ENCODE peak calls at places on chromosomes 11 and 22, in eight cellular contexts. W, P, S, I, Y, U, R and O are unnamed samples.

GRCh38 chr22:22593964-22594656 is 35.0 kb upstream of the PRAME start:
- DNase-seq in Y (no peak), P (peak), U (peak), I (no peak), S (no peak), R (peak), W (peak), O (no peak)

GRCh38 chr11:97963528-97964331 is 1057.0 kb upstream of the CNTN5 start:
- DNase-seq in Y (no peak), I (no peak), R (no peak), S (no peak), W (no peak), U (no peak), P (no peak), O (no peak)

GRCh38 chr11:125886997-125887372 is 483 bp upstream of the HYLS1 start:
- DNase-seq in P (no peak), W (no peak), U (peak), R (peak), I (no peak), Y (peak), S (peak), O (peak)

GRCh38 chr22:32720924-32721323 is 80.6 kb upstream of the TIMP3 start:
- DNase-seq in R (no peak), W (no peak), P (no peak), S (no peak), I (no peak), U (no peak), Y (no peak), O (no peak)

GRCh38 chr22:26681395-26681821 is 24.0 kb downstream of the MIAT start:
- DNase-seq in U (no peak), P (no peak), I (no peak), S (no peak), W (no peak), R (no peak), Y (no peak), O (no peak)

GRCh38 chr11:77407613-77408012 is 66.3 kb downstream of the PAK1 start:
- DNase-seq in U (peak), Y (no peak), I (no peak), W (peak), P (no peak), S (no peak), R (peak), O (no peak)

GRCh38 chr11:10920205-10920604 is 62.4 kb upstream of the ZBED5 start:
- DNase-seq in P (no peak), R (no peak), I (no peak), U (no peak), Y (no peak), S (no peak), W (no peak), O (no peak)

GRCh38 chr11:6411594-6412031 is 7.3 kb downstream of the APBB1 start:
- DNase-seq in I (no peak), P (no peak), Y (no peak), R (no peak), U (no peak), W (no peak), S (no peak), O (no peak)

GRCh38 chr22:24466831-24467249 is 28.3 kb upstream of the UPB1 start:
- DNase-seq in W (no peak), P (no peak), U (no peak), S (peak), I (no peak), Y (no peak), R (peak), O (no peak)

GRCh38 chr11:102289510-102290078 is 27.7 kb upstream of the BIRC3 start:
- DNase-seq in I (no peak), P (no peak), R (no peak), S (no peak), U (no peak), Y (no peak), W (no peak), O (no peak)

GRCh38 chr22:22195265-22196017 is 49.1 kb upstream of the VPREB1 start:
- DNase-seq in Y (no peak), S (no peak), W (peak), P (peak), R (peak), I (peak), U (peak), O (no peak)

GRCh38 chr11:14499178-14499559 is 442 bp downstream of the COPB1 start:
- DNase-seq in W (peak), U (peak), R (peak), I (no peak), P (no peak), S (peak), Y (peak), O (peak)

GRCh38 chr11:3201112-3201581 is 17.5 kb downstream of the MRGPRG start:
- DNase-seq in U (no peak), I (no peak), W (no peak), R (no peak), S (no peak), Y (no peak), P (no peak), O (peak)

GRCh38 chr11:61814242-61814957 is 2.4 kb downstream of the FADS1 start:
- DNase-seq in I (no peak), Y (no peak), R (peak), P (no peak), W (no peak), S (no peak), U (peak), O (no peak)

GRCh38 chr22:47164514-47165337 is 402.3 kb downstream of the TBC1D22A start:
- DNase-seq in Y (peak), U (peak), I (no peak), S (peak), P (peak), R (no peak), W (no peak), O (peak)

GRCh38 chr22:30247561-30247960 is 1.0 kb upstream of the LIF start:
- DNase-seq in Y (no peak), S (no peak), U (no peak), I (no peak), W (no peak), P (no peak), R (no peak), O (no peak)

GRCh38 chr11:128733440-128734115 is 39.7 kb downstream of the FLI1 start:
- DNase-seq in I (no peak), Y (no peak), R (no peak), W (no peak), U (peak), S (no peak), P (no peak), O (no peak)

GRCh38 chr11:128738942-128739341 is 45.1 kb downstream of the FLI1 start:
- DNase-seq in I (no peak), Y (no peak), W (no peak), P (no peak), U (no peak), R (no peak), S (no peak), O (no peak)

GRCh38 chr11:128734439-128735224 is 40.8 kb downstream of the FLI1 start:
- DNase-seq in Y (peak), S (no peak), R (no peak), W (peak), U (peak), P (no peak), I (no peak), O (no peak)

GRCh38 chr11:128737704-128738103 is 43.8 kb downstream of the FLI1 start:
- DNase-seq in S (no peak), I (no peak), U (no peak), R (no peak), Y (no peak), W (no peak), P (no peak), O (no peak)

GRCh38 chr11:128735935-128736610 is 42.2 kb downstream of the FLI1 start:
- DNase-seq in P (no peak), S (no peak), I (no peak), U (no peak), W (no peak), Y (no peak), R (no peak), O (no peak)
- TF ChIP-seq EP300 in P (no peak), S (no peak), I (no peak), U (no peak), W (no peak), Y (no peak), R (no peak), O (no peak)

GRCh38 chr22:42868751-42869251 is 11.7 kb upstream of the ARFGAP3 start:
- DNase-seq in W (peak), Y (peak), R (no peak), U (peak), P (no peak), S (no peak), I (no peak), O (no peak)
- TF ChIP-seq POLR2A in W (no peak), Y (no peak), R (no peak), U (no peak), P (no peak), S (no peak), I (no peak), O (no peak)

DNA sequence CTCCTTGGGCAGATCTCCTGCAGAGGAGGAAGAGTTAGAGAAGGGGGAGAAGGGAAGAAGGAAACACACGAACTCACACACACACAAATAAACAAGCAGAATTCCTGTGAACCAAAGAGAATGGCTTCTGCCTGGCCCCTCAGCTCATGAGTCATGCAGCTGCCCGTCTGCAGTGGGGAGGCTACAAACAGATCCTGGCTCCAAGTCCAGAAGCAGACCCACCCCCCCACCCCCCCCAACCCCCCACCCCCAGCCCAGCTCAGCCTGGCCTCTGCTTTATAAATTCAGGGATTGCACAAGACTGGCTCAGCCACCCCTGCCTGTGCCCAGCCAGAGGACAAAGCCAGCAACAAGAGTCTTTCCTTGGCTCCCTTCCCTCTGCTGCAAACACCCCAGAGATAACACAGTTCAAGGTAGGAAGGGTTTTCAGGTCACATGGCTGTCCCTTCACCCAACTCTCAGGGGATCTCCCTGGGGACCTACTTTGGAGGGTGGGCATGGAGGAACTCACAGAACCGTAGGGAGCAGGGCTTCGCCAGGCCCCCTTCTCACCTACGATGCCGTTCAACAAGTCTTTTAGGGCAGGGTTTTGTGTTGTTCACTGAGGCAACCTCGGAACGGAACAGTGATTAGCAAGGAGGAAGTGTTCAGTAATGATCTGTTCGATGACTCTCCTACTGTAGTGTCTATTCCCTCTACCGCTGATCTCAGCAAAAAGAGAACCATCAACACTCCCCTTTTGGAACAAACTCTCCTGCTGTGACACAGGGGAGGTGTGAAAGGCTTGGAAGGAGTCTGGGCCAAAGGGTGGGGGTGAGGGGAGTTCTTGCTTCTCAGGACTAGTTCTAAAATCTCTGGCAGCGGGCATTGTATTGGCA is 35.5 kb downstream of the RPL27A start:
- DNase-seq in P (peak), I (no peak), R (peak), Y (peak), U (peak), S (peak), W (peak), O (no peak)
- H3K27ac ChIP-seq in P (peak), I (peak), R (peak), Y (peak), U (peak), S (no peak), W (peak), O (peak)

GRCh38 chr11:27421819-27422494 is 50.6 kb downstream of the LGR4 start:
- DNase-seq in I (no peak), R (no peak), W (no peak), P (no peak), U (no peak), S (no peak), Y (no peak), O (no peak)
- TF ChIP-seq EP300 in I (no peak), R (no peak), W (no peak), P (no peak), U (no peak), S (no peak), Y (no peak), O (no peak)

GRCh38 chr11:118789501-118790356 is 1.2 kb downstream of the DDX6 start:
- DNase-seq in P (no peak), S (no peak), Y (no peak), U (no peak), I (no peak), R (peak), W (no peak), O (no peak)
- TF ChIP-seq POLR2A in P (no peak), S (no peak), Y (peak), U (peak), I (no peak), R (no peak), W (no peak), O (no peak)

DNA sequence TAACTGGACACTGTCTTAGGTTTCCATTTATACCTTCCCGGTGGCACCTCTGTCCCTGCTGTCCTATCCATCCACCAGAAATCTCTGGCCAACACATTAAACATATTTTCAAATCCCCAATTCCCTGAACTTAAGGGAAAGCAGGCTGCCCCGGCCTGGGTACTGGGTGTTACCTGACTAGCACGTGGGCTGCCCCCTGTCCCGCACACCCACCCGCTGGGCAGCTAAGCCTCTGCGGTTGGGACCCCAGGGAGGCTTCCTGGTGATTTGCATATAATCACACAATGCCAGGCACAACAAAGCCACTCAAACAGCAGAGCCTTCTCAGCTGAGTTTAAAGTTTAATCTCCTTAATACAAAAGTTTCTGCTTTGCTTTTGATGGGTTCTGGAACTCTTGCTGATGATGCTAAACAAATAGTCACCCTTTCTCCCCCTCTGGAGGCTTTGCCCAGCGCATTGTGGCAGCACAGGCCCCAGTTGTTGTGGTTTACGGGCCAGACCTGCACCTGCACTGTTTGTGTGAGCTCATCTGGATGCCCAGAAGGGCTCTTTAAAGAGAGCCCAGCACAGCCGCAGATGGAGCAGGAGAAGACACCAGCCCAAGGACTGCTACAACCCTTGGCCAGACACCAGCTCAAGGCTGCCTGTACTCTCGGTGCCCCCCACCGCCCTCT is 59.9 kb upstream of the POU2AF1 start:
- DNase-seq in U (peak), Y (peak), S (no peak), P (no peak), W (no peak), R (no peak), I (no peak), O (no peak)
- H3K27ac ChIP-seq in U (peak), Y (peak), S (no peak), P (no peak), W (no peak), R (no peak), I (no peak), O (no peak)

GRCh38 chr11:73752216-73752867 is 8.5 kb downstream of the RAB6A start:
- DNase-seq in W (no peak), S (peak), P (peak), R (no peak), U (no peak), Y (no peak), I (peak), O (no peak)
- TF ChIP-seq EP300 in W (no peak), S (no peak), P (no peak), R (no peak), U (no peak), Y (no peak), I (no peak), O (no peak)

GRCh38 chr11:76329084-76329648 is 51.8 kb downstream of the THAP12 start:
- DNase-seq in R (no peak), Y (no peak), W (no peak), S (peak), U (no peak), P (no peak), I (no peak), O (no peak)

GRCh38 chr11:76327756-76328388 is 53.1 kb downstream of the THAP12 start:
- DNase-seq in R (no peak), S (no peak), Y (no peak), P (no peak), U (no peak), I (no peak), W (no peak), O (no peak)

GRCh38 chr11:76327223-76327622 is 53.7 kb downstream of the THAP12 start:
- DNase-seq in U (no peak), R (no peak), I (no peak), P (no peak), S (no peak), Y (no peak), W (no peak), O (no peak)

GRCh38 chr11:76330651-76331050 is 50.3 kb downstream of the THAP12 start:
- DNase-seq in I (no peak), P (no peak), U (no peak), R (no peak), Y (no peak), S (no peak), W (no peak), O (no peak)

DNA sequence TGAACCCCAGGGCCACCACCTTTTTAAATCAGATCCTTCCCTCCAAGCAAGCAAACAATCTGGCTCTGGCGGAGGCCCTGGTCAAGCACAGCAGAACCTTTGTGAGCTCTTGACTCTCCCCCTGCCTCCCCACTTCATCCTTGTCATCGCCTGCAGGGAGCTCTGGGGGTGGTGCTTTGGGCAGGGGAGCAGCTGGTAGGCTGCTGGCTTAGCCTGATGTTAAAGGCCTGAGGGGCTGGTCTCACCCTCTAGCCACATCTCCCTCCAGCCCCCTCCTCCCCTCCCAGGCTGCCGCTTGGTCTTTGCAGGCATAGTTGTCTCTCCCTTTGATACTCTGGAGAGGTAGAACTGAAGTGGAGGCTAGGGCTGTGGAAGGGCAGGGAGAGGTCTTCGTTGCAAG is 50.9 kb downstream of the THAP12 start:
- DNase-seq in I (no peak), U (no peak), Y (no peak), W (no peak), P (no peak), R (no peak), S (no peak), O (no peak)
- TF ChIP-seq POLR2A in I (no peak), U (no peak), Y (no peak), W (no peak), P (no peak), R (no peak), S (no peak), O (no peak)